ENCODE peak calls at places on chromosome 7, in six cellular contexts. One of them, this sample, is unnamed.
A peak's percentile ranks its signal among the peaks of the same experiment; 100 is the strongest.

GRCh38 chr7:6416516-6417145 is 31.1 kb downstream of the DAGLB start:
- DNase-seq in psoas muscle: no peak
- DNase-seq in EH: no peak
- DNase-seq in DMS 273 treated with DMSO at 0.1 percent for 48 hours: no peak
- DNase-seq in stimulated activated naive CD8-positive, alpha-beta T cell treated with anti-CD3 and anti-CD28 coated beads, Interleukin-15, Interleukin-2, amounts not matched to agents 100 U/mL and 50 U/mL, for 24 hours: no peak
- DNase-seq in left colon: no peak
- DNase-seq in this sample: no peak

GRCh38 chr7:41222704-41223103 is 480.2 kb downstream of the INHBA start:
- DNase-seq in psoas muscle: no peak
- DNase-seq in EH: peak; percentile 91
- DNase-seq in DMS 273 treated with DMSO at 0.1 percent for 48 hours: no peak
- DNase-seq in stimulated activated naive CD8-positive, alpha-beta T cell treated with anti-CD3 and anti-CD28 coated beads, Interleukin-15, Interleukin-2, amounts not matched to agents 100 U/mL and 50 U/mL, for 24 hours: no peak
- DNase-seq in left colon: no peak
- DNase-seq in this sample: no peak

GRCh38 chr7:121744877-121745276 is 128.1 kb upstream of the PTPRZ1 start:
- DNase-seq in psoas muscle: no peak
- DNase-seq in EH: no peak
- DNase-seq in DMS 273 treated with DMSO at 0.1 percent for 48 hours: no peak
- DNase-seq in stimulated activated naive CD8-positive, alpha-beta T cell treated with anti-CD3 and anti-CD28 coated beads, Interleukin-15, Interleukin-2, amounts not matched to agents 100 U/mL and 50 U/mL, for 24 hours: no peak
- DNase-seq in left colon: no peak
- DNase-seq in this sample: no peak

GRCh38 chr7:105309235-105310156 is 79.2 kb downstream of the SRPK2 start:
- DNase-seq in psoas muscle: no peak
- DNase-seq in EH: no peak
- DNase-seq in DMS 273 treated with DMSO at 0.1 percent for 48 hours: no peak
- DNase-seq in stimulated activated naive CD8-positive, alpha-beta T cell treated with anti-CD3 and anti-CD28 coated beads, Interleukin-15, Interleukin-2, amounts not matched to agents 100 U/mL and 50 U/mL, for 24 hours: no peak
- DNase-seq in left colon: no peak
- DNase-seq in this sample: no peak

GRCh38 chr7:98802781-98803110 is 67.1 kb downstream of the TMEM130 start:
- DNase-seq in psoas muscle: no peak
- DNase-seq in EH: no peak
- DNase-seq in DMS 273 treated with DMSO at 0.1 percent for 48 hours: no peak
- DNase-seq in stimulated activated naive CD8-positive, alpha-beta T cell treated with anti-CD3 and anti-CD28 coated beads, Interleukin-15, Interleukin-2, amounts not matched to agents 100 U/mL and 50 U/mL, for 24 hours: no peak
- DNase-seq in left colon: no peak
- DNase-seq in this sample: peak; percentile 1

GRCh38 chr7:30226593-30227268 is 57.7 kb upstream of the ZNRF2 start:
- DNase-seq in psoas muscle: no peak
- DNase-seq in EH: no peak
- DNase-seq in DMS 273 treated with DMSO at 0.1 percent for 48 hours: peak; percentile 85
- DNase-seq in stimulated activated naive CD8-positive, alpha-beta T cell treated with anti-CD3 and anti-CD28 coated beads, Interleukin-15, Interleukin-2, amounts not matched to agents 100 U/mL and 50 U/mL, for 24 hours: no peak
- DNase-seq in left colon: peak; percentile 68
- DNase-seq in this sample: no peak

GRCh38 chr7:141550694-141551079 is 523 bp upstream of the AGK start:
- DNase-seq in psoas muscle: no peak
- DNase-seq in EH: peak; percentile 32
- DNase-seq in DMS 273 treated with DMSO at 0.1 percent for 48 hours: no peak
- DNase-seq in stimulated activated naive CD8-positive, alpha-beta T cell treated with anti-CD3 and anti-CD28 coated beads, Interleukin-15, Interleukin-2, amounts not matched to agents 100 U/mL and 50 U/mL, for 24 hours: peak; percentile 17
- DNase-seq in left colon: peak; percentile 14
- DNase-seq in this sample: no peak

GRCh38 chr7:116097365-116098009 is 66.9 kb upstream of the TFEC start:
- DNase-seq in psoas muscle: no peak
- DNase-seq in EH: peak; percentile 82
- DNase-seq in DMS 273 treated with DMSO at 0.1 percent for 48 hours: no peak
- DNase-seq in stimulated activated naive CD8-positive, alpha-beta T cell treated with anti-CD3 and anti-CD28 coated beads, Interleukin-15, Interleukin-2, amounts not matched to agents 100 U/mL and 50 U/mL, for 24 hours: no peak
- DNase-seq in left colon: no peak
- DNase-seq in this sample: no peak

GRCh38 chr7:111086532-111086931 is 4.4 kb upstream of the LRRN3 start:
- DNase-seq in psoas muscle: no peak
- DNase-seq in EH: peak; percentile 35
- DNase-seq in DMS 273 treated with DMSO at 0.1 percent for 48 hours: no peak
- DNase-seq in stimulated activated naive CD8-positive, alpha-beta T cell treated with anti-CD3 and anti-CD28 coated beads, Interleukin-15, Interleukin-2, amounts not matched to agents 100 U/mL and 50 U/mL, for 24 hours: no peak
- DNase-seq in left colon: no peak
- DNase-seq in this sample: no peak

GRCh38 chr7:99362801-99363200 is 11.7 kb upstream of the ARPC1B start:
- DNase-seq in psoas muscle: no peak
- DNase-seq in EH: peak; percentile 93
- DNase-seq in DMS 273 treated with DMSO at 0.1 percent for 48 hours: no peak
- DNase-seq in stimulated activated naive CD8-positive, alpha-beta T cell treated with anti-CD3 and anti-CD28 coated beads, Interleukin-15, Interleukin-2, amounts not matched to agents 100 U/mL and 50 U/mL, for 24 hours: no peak
- DNase-seq in left colon: no peak
- DNase-seq in this sample: no peak

GRCh38 chr7:1144269-1144771 is 15.7 kb downstream of the ZFAND2A start:
- DNase-seq in psoas muscle: no peak
- DNase-seq in EH: peak; percentile 55
- DNase-seq in DMS 273 treated with DMSO at 0.1 percent for 48 hours: peak; percentile 21
- DNase-seq in stimulated activated naive CD8-positive, alpha-beta T cell treated with anti-CD3 and anti-CD28 coated beads, Interleukin-15, Interleukin-2, amounts not matched to agents 100 U/mL and 50 U/mL, for 24 hours: no peak
- DNase-seq in left colon: no peak
- DNase-seq in this sample: no peak

GRCh38 chr7:1979591-1980560 is 252.9 kb downstream of the MAD1L1 start:
- DNase-seq in psoas muscle: no peak
- DNase-seq in EH: no peak
- DNase-seq in DMS 273 treated with DMSO at 0.1 percent for 48 hours: no peak
- DNase-seq in stimulated activated naive CD8-positive, alpha-beta T cell treated with anti-CD3 and anti-CD28 coated beads, Interleukin-15, Interleukin-2, amounts not matched to agents 100 U/mL and 50 U/mL, for 24 hours: no peak
- DNase-seq in left colon: peak; percentile 45
- DNase-seq in this sample: peak; percentile 78

GRCh38 chr7:157750291-157750690 is 413.5 kb downstream of the DNAJB6 start:
- DNase-seq in psoas muscle: no peak
- DNase-seq in EH: no peak
- DNase-seq in DMS 273 treated with DMSO at 0.1 percent for 48 hours: no peak
- DNase-seq in stimulated activated naive CD8-positive, alpha-beta T cell treated with anti-CD3 and anti-CD28 coated beads, Interleukin-15, Interleukin-2, amounts not matched to agents 100 U/mL and 50 U/mL, for 24 hours: no peak
- DNase-seq in left colon: no peak
- DNase-seq in this sample: peak; percentile 37

GRCh38 chr7:55130554-55131198 is 111.9 kb downstream of the EGFR start:
- DNase-seq in psoas muscle: peak; percentile 67
- DNase-seq in EH: peak; percentile 90
- DNase-seq in DMS 273 treated with DMSO at 0.1 percent for 48 hours: no peak
- DNase-seq in stimulated activated naive CD8-positive, alpha-beta T cell treated with anti-CD3 and anti-CD28 coated beads, Interleukin-15, Interleukin-2, amounts not matched to agents 100 U/mL and 50 U/mL, for 24 hours: no peak
- DNase-seq in left colon: peak; percentile 28
- DNase-seq in this sample: peak; percentile 75

GRCh38 chr7:111958889-111959288 is 247.3 kb downstream of the DOCK4 start:
- DNase-seq in psoas muscle: no peak
- DNase-seq in EH: no peak
- DNase-seq in DMS 273 treated with DMSO at 0.1 percent for 48 hours: no peak
- DNase-seq in stimulated activated naive CD8-positive, alpha-beta T cell treated with anti-CD3 and anti-CD28 coated beads, Interleukin-15, Interleukin-2, amounts not matched to agents 100 U/mL and 50 U/mL, for 24 hours: no peak
- DNase-seq in left colon: no peak
- DNase-seq in this sample: no peak

GRCh38 chr7:66505009-66505408 is 123.7 kb upstream of the KCTD7 start:
- DNase-seq in psoas muscle: no peak
- DNase-seq in EH: no peak
- DNase-seq in DMS 273 treated with DMSO at 0.1 percent for 48 hours: no peak
- DNase-seq in stimulated activated naive CD8-positive, alpha-beta T cell treated with anti-CD3 and anti-CD28 coated beads, Interleukin-15, Interleukin-2, amounts not matched to agents 100 U/mL and 50 U/mL, for 24 hours: no peak
- DNase-seq in left colon: no peak
- DNase-seq in this sample: no peak

GRCh38 chr7:158682456-158682855 is 22.1 kb downstream of the NCAPG2 start:
- DNase-seq in psoas muscle: no peak
- DNase-seq in EH: peak; percentile 13
- DNase-seq in DMS 273 treated with DMSO at 0.1 percent for 48 hours: peak; percentile 31
- DNase-seq in stimulated activated naive CD8-positive, alpha-beta T cell treated with anti-CD3 and anti-CD28 coated beads, Interleukin-15, Interleukin-2, amounts not matched to agents 100 U/mL and 50 U/mL, for 24 hours: no peak
- DNase-seq in left colon: no peak
- DNase-seq in this sample: no peak

GRCh38 chr7:95906871-95907270 is 134.5 kb downstream of the DYNC1I1 start:
- DNase-seq in psoas muscle: no peak
- DNase-seq in EH: no peak
- DNase-seq in DMS 273 treated with DMSO at 0.1 percent for 48 hours: no peak
- DNase-seq in stimulated activated naive CD8-positive, alpha-beta T cell treated with anti-CD3 and anti-CD28 coated beads, Interleukin-15, Interleukin-2, amounts not matched to agents 100 U/mL and 50 U/mL, for 24 hours: no peak
- DNase-seq in left colon: no peak
- DNase-seq in this sample: no peak

GRCh38 chr7:134562136-134562535 is 13.2 kb downstream of the AKR1B15 start:
- DNase-seq in psoas muscle: no peak
- DNase-seq in EH: peak; percentile 82
- DNase-seq in DMS 273 treated with DMSO at 0.1 percent for 48 hours: no peak
- DNase-seq in stimulated activated naive CD8-positive, alpha-beta T cell treated with anti-CD3 and anti-CD28 coated beads, Interleukin-15, Interleukin-2, amounts not matched to agents 100 U/mL and 50 U/mL, for 24 hours: no peak
- DNase-seq in left colon: no peak
- DNase-seq in this sample: no peak

GRCh38 chr7:50560865-50561351 is 4.3 kb downstream of the DDC start:
- DNase-seq in psoas muscle: no peak
- DNase-seq in EH: no peak
- DNase-seq in DMS 273 treated with DMSO at 0.1 percent for 48 hours: no peak
- DNase-seq in stimulated activated naive CD8-positive, alpha-beta T cell treated with anti-CD3 and anti-CD28 coated beads, Interleukin-15, Interleukin-2, amounts not matched to agents 100 U/mL and 50 U/mL, for 24 hours: no peak
- DNase-seq in left colon: no peak
- DNase-seq in this sample: no peak

GRCh38 chr7:39595102-39595620 is 28.2 kb upstream of the RALA start:
- DNase-seq in psoas muscle: no peak
- DNase-seq in EH: peak; percentile 73
- DNase-seq in DMS 273 treated with DMSO at 0.1 percent for 48 hours: no peak
- DNase-seq in stimulated activated naive CD8-positive, alpha-beta T cell treated with anti-CD3 and anti-CD28 coated beads, Interleukin-15, Interleukin-2, amounts not matched to agents 100 U/mL and 50 U/mL, for 24 hours: no peak
- DNase-seq in left colon: no peak
- DNase-seq in this sample: no peak

GRCh38 chr7:1691601-1692499 is 21.8 kb downstream of the ELFN1 start:
- DNase-seq in psoas muscle: no peak
- DNase-seq in EH: peak; percentile 22
- DNase-seq in DMS 273 treated with DMSO at 0.1 percent for 48 hours: no peak
- DNase-seq in stimulated activated naive CD8-positive, alpha-beta T cell treated with anti-CD3 and anti-CD28 coated beads, Interleukin-15, Interleukin-2, amounts not matched to agents 100 U/mL and 50 U/mL, for 24 hours: no peak
- DNase-seq in left colon: no peak
- DNase-seq in this sample: peak; percentile 23

GRCh38 chr7:101362334-101363195 is at the start of gene COL26A1:
- DNase-seq in psoas muscle: peak; percentile 17
- DNase-seq in EH: peak; percentile 40
- DNase-seq in DMS 273 treated with DMSO at 0.1 percent for 48 hours: no peak
- DNase-seq in stimulated activated naive CD8-positive, alpha-beta T cell treated with anti-CD3 and anti-CD28 coated beads, Interleukin-15, Interleukin-2, amounts not matched to agents 100 U/mL and 50 U/mL, for 24 hours: peak; percentile 10
- DNase-seq in left colon: peak; percentile 30
- DNase-seq in this sample: no peak

GRCh38 chr7:46583606-46584005 is 662.5 kb upstream of the IGFBP3 start:
- DNase-seq in psoas muscle: no peak
- DNase-seq in EH: peak; percentile 89
- DNase-seq in DMS 273 treated with DMSO at 0.1 percent for 48 hours: no peak
- DNase-seq in stimulated activated naive CD8-positive, alpha-beta T cell treated with anti-CD3 and anti-CD28 coated beads, Interleukin-15, Interleukin-2, amounts not matched to agents 100 U/mL and 50 U/mL, for 24 hours: no peak
- DNase-seq in left colon: no peak
- DNase-seq in this sample: no peak

GRCh38 chr7:93461350-93461749 is 113.2 kb downstream of the CALCR start:
- DNase-seq in psoas muscle: no peak
- DNase-seq in EH: no peak
- DNase-seq in DMS 273 treated with DMSO at 0.1 percent for 48 hours: no peak
- DNase-seq in stimulated activated naive CD8-positive, alpha-beta T cell treated with anti-CD3 and anti-CD28 coated beads, Interleukin-15, Interleukin-2, amounts not matched to agents 100 U/mL and 50 U/mL, for 24 hours: no peak
- DNase-seq in left colon: no peak
- DNase-seq in this sample: no peak

GRCh38 chr7:107579881-107580715 is at the start of gene BCAP29:
- DNase-seq in psoas muscle: peak; percentile 83
- DNase-seq in EH: peak; percentile 79
- DNase-seq in DMS 273 treated with DMSO at 0.1 percent for 48 hours: peak; percentile 71
- DNase-seq in stimulated activated naive CD8-positive, alpha-beta T cell treated with anti-CD3 and anti-CD28 coated beads, Interleukin-15, Interleukin-2, amounts not matched to agents 100 U/mL and 50 U/mL, for 24 hours: peak; percentile 81
- DNase-seq in left colon: peak; percentile 85
- DNase-seq in this sample: peak; percentile 94

GRCh38 chr7:117067322-117067721 is 114.0 kb downstream of the ST7 start:
- DNase-seq in psoas muscle: no peak
- DNase-seq in EH: no peak
- DNase-seq in DMS 273 treated with DMSO at 0.1 percent for 48 hours: no peak
- DNase-seq in stimulated activated naive CD8-positive, alpha-beta T cell treated with anti-CD3 and anti-CD28 coated beads, Interleukin-15, Interleukin-2, amounts not matched to agents 100 U/mL and 50 U/mL, for 24 hours: no peak
- DNase-seq in left colon: no peak
- DNase-seq in this sample: no peak

GRCh38 chr7:159201722-159202330 is 57.2 kb upstream of the VIPR2 start:
- DNase-seq in psoas muscle: no peak
- DNase-seq in EH: no peak
- DNase-seq in DMS 273 treated with DMSO at 0.1 percent for 48 hours: no peak
- DNase-seq in stimulated activated naive CD8-positive, alpha-beta T cell treated with anti-CD3 and anti-CD28 coated beads, Interleukin-15, Interleukin-2, amounts not matched to agents 100 U/mL and 50 U/mL, for 24 hours: no peak
- DNase-seq in left colon: no peak
- DNase-seq in this sample: peak; percentile 57

GRCh38 chr7:50565977-50566376 is 772 bp upstream of the DDC start:
- DNase-seq in psoas muscle: no peak
- DNase-seq in EH: no peak
- DNase-seq in DMS 273 treated with DMSO at 0.1 percent for 48 hours: no peak
- DNase-seq in stimulated activated naive CD8-positive, alpha-beta T cell treated with anti-CD3 and anti-CD28 coated beads, Interleukin-15, Interleukin-2, amounts not matched to agents 100 U/mL and 50 U/mL, for 24 hours: no peak
- DNase-seq in left colon: peak; percentile 56
- DNase-seq in this sample: no peak

GRCh38 chr7:120996983-120997334 is 8.4 kb downstream of the CPED1 start:
- DNase-seq in psoas muscle: no peak
- DNase-seq in EH: no peak
- DNase-seq in DMS 273 treated with DMSO at 0.1 percent for 48 hours: no peak
- DNase-seq in stimulated activated naive CD8-positive, alpha-beta T cell treated with anti-CD3 and anti-CD28 coated beads, Interleukin-15, Interleukin-2, amounts not matched to agents 100 U/mL and 50 U/mL, for 24 hours: no peak
- DNase-seq in left colon: no peak
- DNase-seq in this sample: no peak

This sample was measured in left lung.